ENCODE peak calls at places on chromosomes 7 and 10, in nine cellular contexts. S is IMR-90; O is MM.1S; D is CD8-positive, alpha-beta memory T cell; E is AG04450; C is psoas muscle; K is tibial nerve; B is HL-60; X is H1. R is an unnamed sample. For H3K27me3, the result is how much of the 10 kb centered on the place peaks cover.

GRCh38 chr10:89029201-89029600 is 38.6 kb downstream of the FAS start:
- DNase-seq in C (no peak), K (no peak), O (no peak), D (no peak), S (no peak), E (no peak), B (no peak), X (no peak), R (no peak)

GRCh38 chr7:139660317-139661042 is 117.3 kb downstream of the HIPK2 start:
- DNase-seq in X (no peak), E (no peak), S (no peak), O (no peak), K (no peak), C (no peak), D (no peak), B (no peak), R (no peak)

GRCh38 chr10:131461093-131461492 is 149.6 kb upstream of the TCERG1L start:
- DNase-seq in S (no peak), B (no peak), O (no peak), E (no peak), C (no peak), X (no peak), K (no peak), D (no peak), R (no peak)

GRCh38 chr7:1269336-1269890 is 36.7 kb downstream of the UNCX start:
- DNase-seq in E (no peak), X (no peak), K (no peak), D (no peak), B (no peak), O (no peak), S (no peak), C (no peak), R (no peak)

GRCh38 chr7:106731637-106732036 is 70.7 kb upstream of the CCDC71L start:
- DNase-seq in S (no peak), K (no peak), B (no peak), C (no peak), O (no peak), E (no peak), D (no peak), X (no peak), R (no peak)

GRCh38 chr10:68271104-68271882 is 39.4 kb upstream of the ATOH7 start:
- DNase-seq in S (peak), X (no peak), E (no peak), O (no peak), C (no peak), B (no peak), K (no peak), D (no peak), R (no peak)

GRCh38 chr7:4123823-4124222 is 558.3 kb upstream of the FOXK1 start:
- DNase-seq in O (no peak), B (no peak), X (no peak), E (no peak), C (no peak), S (peak), K (no peak), D (no peak), R (no peak)

GRCh38 chr10:110171032-110171431 is 36.4 kb upstream of the MXI1 start:
- DNase-seq in D (no peak), C (no peak), X (peak), O (no peak), B (no peak), S (no peak), K (no peak), E (no peak), R (no peak)

GRCh38 chr7:117859246-117859812 is 13.9 kb downstream of the CTTNBP2 start:
- DNase-seq in E (no peak), K (no peak), D (no peak), B (no peak), S (peak), X (no peak), C (no peak), O (no peak), R (no peak)

GRCh38 chr7:28953628-28954027 is 4.5 kb downstream of the TRIL start:
- DNase-seq in E (no peak), D (no peak), X (no peak), K (no peak), O (peak), B (no peak), S (peak), C (no peak), R (peak)

GRCh38 chr10:74078037-74078436 is 72.6 kb downstream of the AP3M1 start:
- DNase-seq in C (no peak), E (no peak), D (peak), B (no peak), X (no peak), K (no peak), O (no peak), S (peak), R (peak)

GRCh38 chr10:17430647-17431355 is 23.6 kb downstream of the ST8SIA6 start:
- DNase-seq in E (peak), K (peak), C (peak), X (peak), B (no peak), S (peak), O (peak), D (peak), R (peak)

GRCh38 chr10:69684981-69685353 is 54.9 kb downstream of the FAM241B start:
- DNase-seq in O (no peak), B (no peak), D (no peak), C (no peak), X (no peak), S (no peak), E (no peak), K (no peak), R (no peak)

GRCh38 chr7:23712368-23713284 is 2.6 kb downstream of the STK31 start:
- DNase-seq in B (no peak), S (peak), X (no peak), K (no peak), O (peak), D (no peak), C (no peak), E (peak), R (no peak)

GRCh38 chr10:52455095-52455494 is 141.0 kb downstream of the DKK1 start:
- DNase-seq in X (no peak), S (peak), C (no peak), E (no peak), K (no peak), D (no peak), O (peak), B (no peak), R (no peak)

GRCh38 chr7:3861941-3862340 is 560.9 kb downstream of the SDK1 start:
- DNase-seq in K (peak), S (peak), E (peak), B (no peak), C (peak), O (no peak), D (no peak), X (no peak), R (no peak)

GRCh38 chr10:117471344-117471874 is 71.1 kb upstream of the EMX2 start:
- DNase-seq in B (no peak), X (no peak), C (no peak), D (no peak), E (no peak), K (no peak), O (no peak), S (no peak), R (no peak)

GRCh38 chr7:158431941-158432347 is 155.7 kb downstream of the PTPRN2 start:
- DNase-seq in C (peak), X (no peak), S (peak), D (no peak), B (no peak), O (no peak), K (peak), E (no peak), R (peak)

GRCh38 chr10:68428396-68428795 is 21.3 kb upstream of the RUFY2 start:
- DNase-seq in C (no peak), X (no peak), O (no peak), K (no peak), D (no peak), B (no peak), E (no peak), S (no peak), R (no peak)

GRCh38 chr7:102934267-102934666 is 21.5 kb downstream of the LRRC17 start:
- DNase-seq in O (no peak), B (no peak), K (no peak), S (no peak), E (no peak), X (no peak), C (no peak), D (no peak), R (no peak)
- H3K4me3 ChIP-seq in O (no peak), B (no peak), K (no peak), S (no peak), E (no peak), X (no peak), C (no peak), D (no peak), R (no peak)

GRCh38 chr7:27212587-27213149 is 12.8 kb upstream of the HOXA13 start:
- DNase-seq in X (no peak), O (no peak), D (no peak), B (no peak), C (no peak), K (no peak), S (no peak), E (no peak), R (no peak)

GRCh38 chr7:27209933-27210440 is 10.1 kb upstream of the HOXA13 start:
- DNase-seq in O (no peak), K (no peak), E (no peak), C (no peak), B (no peak), S (no peak), D (no peak), X (no peak), R (no peak)

GRCh38 chr7:27211694-27212316 is 11.9 kb upstream of the HOXA13 start:
- DNase-seq in D (no peak), B (no peak), X (no peak), S (no peak), O (no peak), E (no peak), K (no peak), C (no peak), R (no peak)

GRCh38 chr7:27210441-27211083 is 10.7 kb upstream of the HOXA13 start:
- DNase-seq in O (no peak), C (no peak), D (no peak), X (peak), E (no peak), K (peak), S (peak), B (no peak), R (peak)

GRCh38 chr7:27211084-27211446 is 11.2 kb upstream of the HOXA13 start:
- DNase-seq in K (no peak), S (no peak), D (no peak), B (no peak), C (no peak), O (no peak), E (no peak), X (no peak), R (no peak)
- H3K27me3 ChIP-seq in K (half or more), S (half or more), D (half or more), B (half or more), C (under half), O (under half), E (half or more), X (half or more), R (under half)

DNA sequence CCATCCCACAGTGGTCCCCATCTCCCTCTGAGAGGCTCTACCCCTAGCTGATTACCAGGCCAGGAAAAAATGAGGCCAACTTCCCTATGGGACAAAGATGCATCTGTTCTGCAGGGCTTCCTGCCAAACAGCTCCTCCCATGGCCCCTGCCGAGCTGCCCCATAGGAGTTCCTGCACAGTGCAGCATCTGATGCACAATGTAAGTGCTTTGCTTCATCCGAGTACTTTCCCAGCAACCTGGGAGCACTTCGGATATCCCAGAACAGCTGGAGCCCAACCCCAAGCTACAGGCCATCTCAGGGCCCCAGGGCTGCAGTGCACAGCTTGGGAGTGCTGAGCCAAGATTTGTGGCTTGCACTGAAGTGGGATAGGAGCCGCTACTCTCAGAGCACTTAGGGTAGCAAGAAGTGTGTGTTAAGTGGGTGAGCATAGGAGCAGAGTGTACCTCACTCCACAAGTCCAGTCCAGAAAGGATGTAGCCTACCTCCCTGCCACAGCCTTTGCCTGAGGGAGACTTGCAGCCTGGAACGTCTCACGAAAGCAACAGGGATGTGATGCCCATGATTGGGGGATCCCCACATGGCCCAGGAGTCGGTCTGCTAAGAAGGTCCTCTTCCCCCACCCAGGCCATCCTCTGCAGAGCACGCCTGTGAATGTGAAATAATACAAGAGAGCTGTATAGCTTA is 209.6 kb upstream of the VWC2 start:
- DNase-seq in K (no peak), O (no peak), B (no peak), S (no peak), E (no peak), C (no peak), D (no peak), X (no peak), R (no peak)
- H3K4me3 ChIP-seq in K (no peak), O (no peak), B (no peak), S (no peak), E (no peak), C (no peak), D (no peak), X (no peak), R (no peak)

DNA sequence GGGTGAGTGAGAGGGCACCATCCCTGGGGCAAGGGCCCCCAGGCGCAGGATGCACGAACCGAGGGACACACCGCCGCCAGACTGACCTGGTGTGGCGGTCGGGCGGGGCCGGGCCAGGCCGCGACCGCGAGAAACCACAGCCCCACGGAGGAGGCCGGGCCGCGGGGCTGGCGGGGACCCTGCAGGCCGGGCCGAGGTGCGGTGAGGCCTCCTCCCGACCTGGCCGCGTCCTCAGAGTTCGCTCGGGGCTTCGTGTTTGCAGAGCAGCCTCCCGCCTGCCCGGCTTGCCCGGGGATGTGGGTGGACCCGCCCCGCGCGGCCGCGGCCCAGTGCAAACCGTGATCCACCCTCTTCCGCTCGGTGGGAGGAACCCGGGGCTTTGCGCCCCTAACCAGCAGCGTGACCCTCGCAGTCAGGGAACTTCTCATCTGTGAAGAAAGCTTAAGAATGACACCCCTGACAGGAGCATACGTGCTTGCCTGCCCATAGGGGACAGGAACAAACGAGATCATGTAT is 20.6 kb upstream of the HOXA13 start:
- DNase-seq in X (no peak), K (no peak), D (no peak), S (no peak), O (no peak), B (no peak), C (no peak), E (no peak), R (no peak)
- H3K27me3 ChIP-seq in X (half or more), K (half or more), D (under half), S (half or more), O (under half), B (half or more), C (under half), E (half or more), R (under half)